ENCODE peak calls at places on chromosomes 4 and X, in four cellular contexts. Y, N, C and V are unnamed samples.

GRCh38 chr4:138802499-138802898 is 213.1 kb upstream of the NOCT start:
- DNase-seq in Y (no peak), N (no peak), C (no peak), V (no peak)

GRCh38 chr4:105145059-105145912 is 1.4 kb upstream of the TET2 start:
- DNase-seq in Y (no peak), N (no peak), C (no peak), V (no peak)

GRCh38 chrX:72540318-72540717 is 32.3 kb downstream of the HDAC8 start:
- DNase-seq in Y (no peak), N (no peak), C (peak; percentile 28), V (no peak)

GRCh38 chr4:105895609-105896460 is 564 bp downstream of the NPNT start:
- DNase-seq in Y (no peak), N (peak; percentile 27), C (peak; percentile 2), V (peak; percentile 62)

GRCh38 chr4:81816362-81816761 is 344.7 kb upstream of the RASGEF1B start:
- DNase-seq in Y (no peak), N (no peak), C (no peak), V (no peak)

GRCh38 chrX:68823413-68824151 is 5.2 kb upstream of the EFNB1 start:
- DNase-seq in Y (no peak), N (no peak), C (no peak), V (no peak)

GRCh38 chr4:77075869-77076801 is at the start of gene CCNI:
- DNase-seq in Y (peak; percentile 95), N (peak; percentile 94), C (peak; percentile 98), V (peak; percentile 97)

GRCh38 chrX:9867214-9867613 is 81.0 kb downstream of the SHROOM2 start:
- DNase-seq in Y (no peak), N (no peak), C (no peak), V (no peak)

GRCh38 chr4:8177956-8178355 is 19.3 kb upstream of the ABLIM2 start:
- DNase-seq in Y (no peak), N (no peak), C (no peak), V (no peak)

GRCh38 chr4:101169044-101170014 is 178.0 kb downstream of the PPP3CA start:
- DNase-seq in Y (peak; percentile 72), N (peak; percentile 27), C (peak; percentile 51), V (peak; percentile 48)

GRCh38 chrX:143025628-143026027 is at the start of gene SPANXN4:
- DNase-seq in Y (no peak), N (no peak), C (no peak), V (no peak)

GRCh38 chrX:119791437-119792231 is at the start of gene RPL39:
- DNase-seq in Y (peak; percentile 81), N (peak; percentile 39), C (peak; percentile 89), V (peak; percentile 77)

GRCh38 chrX:147550217-147550616 is 361.5 kb upstream of the FMR1 start:
- DNase-seq in Y (no peak), N (no peak), C (no peak), V (peak; percentile 54)

GRCh38 chrX:57573754-57574153 is 18.1 kb upstream of the ZXDB start:
- DNase-seq in Y (no peak), N (no peak), C (no peak), V (peak; percentile 4)

GRCh38 chr4:95243892-95244291 is 304.9 kb downstream of the UNC5C start:
- DNase-seq in Y (no peak), N (no peak), C (no peak), V (no peak)

GRCh38 chrX:72620550-72621145 is 48.0 kb upstream of the HDAC8 start:
- DNase-seq in Y (peak; percentile 90), N (no peak), C (peak; percentile 89), V (no peak)

GRCh38 chr4:121256346-121256745 is 92.2 kb upstream of the TNIP3 start:
- DNase-seq in Y (peak; percentile 84), N (no peak), C (peak; percentile 94), V (no peak)

GRCh38 chrX:24412637-24413363 is 52.3 kb upstream of the PDK3 start:
- DNase-seq in Y (no peak), N (no peak), C (peak; percentile 6), V (no peak)

GRCh38 chr4:16745009-16745408 is 153.4 kb downstream of the LDB2 start:
- DNase-seq in Y (peak; percentile 24), N (no peak), C (peak; percentile 85), V (peak; percentile 2)

GRCh38 chr4:187993827-187994226 is 1.7 kb upstream of the ZFP42 start:
- DNase-seq in Y (peak; percentile 11), N (no peak), C (no peak), V (peak; percentile 12)

GRCh38 chr4:164412246-164412645 is 341.7 kb upstream of the SMIM31 start:
- DNase-seq in Y (no peak), N (no peak), C (no peak), V (no peak)

GRCh38 chr4:18816228-18816891 is 794.8 kb upstream of the LCORL start:
- DNase-seq in Y (peak; percentile 4), N (no peak), C (no peak), V (no peak)

GRCh38 chr4:87806520-87806919 is 7.2 kb downstream of the IBSP start:
- DNase-seq in Y (peak; percentile 60), N (no peak), C (peak; percentile 74), V (no peak)

GRCh38 chr4:118974758-118975157 is 86.1 kb downstream of the SYNPO2 start:
- DNase-seq in Y (no peak), N (no peak), C (peak; percentile 44), V (no peak)

GRCh38 chr4:75940692-75941253 is at the start of gene NAAA:
- DNase-seq in Y (peak; percentile 25), N (no peak), C (peak; percentile 72), V (peak; percentile 79)
- TF ChIP-seq CTCF in Y (peak; percentile 32), N (no peak), C (peak; percentile 5), V (no peak)

GRCh38 chrX:51408462-51408861 is 75.8 kb downstream of the NUDT10 start:
- DNase-seq in Y (no peak), N (no peak), C (no peak), V (no peak)

GRCh38 chrX:51406688-51407519 is 74.3 kb downstream of the NUDT10 start:
- DNase-seq in Y (no peak), N (no peak), C (no peak), V (no peak)

GRCh38 chrX:51407520-51408409 is 75.1 kb downstream of the NUDT10 start:
- DNase-seq in Y (no peak), N (no peak), C (no peak), V (no peak)

GRCh38 chrX:51404445-51404844 is 71.8 kb downstream of the NUDT10 start:
- DNase-seq in Y (no peak), N (no peak), C (no peak), V (no peak)
- TF ChIP-seq CTCF in Y (no peak), N (no peak), C (no peak), V (no peak)

GRCh38 chrX:34426334-34426733 is 230.8 kb downstream of the TMEM47 start:
- DNase-seq in Y (peak; percentile 9), N (no peak), C (no peak), V (no peak)
- TF ChIP-seq CTCF in Y (peak; percentile 44), N (peak; percentile 31), C (peak; percentile 13), V (no peak)

DNA sequence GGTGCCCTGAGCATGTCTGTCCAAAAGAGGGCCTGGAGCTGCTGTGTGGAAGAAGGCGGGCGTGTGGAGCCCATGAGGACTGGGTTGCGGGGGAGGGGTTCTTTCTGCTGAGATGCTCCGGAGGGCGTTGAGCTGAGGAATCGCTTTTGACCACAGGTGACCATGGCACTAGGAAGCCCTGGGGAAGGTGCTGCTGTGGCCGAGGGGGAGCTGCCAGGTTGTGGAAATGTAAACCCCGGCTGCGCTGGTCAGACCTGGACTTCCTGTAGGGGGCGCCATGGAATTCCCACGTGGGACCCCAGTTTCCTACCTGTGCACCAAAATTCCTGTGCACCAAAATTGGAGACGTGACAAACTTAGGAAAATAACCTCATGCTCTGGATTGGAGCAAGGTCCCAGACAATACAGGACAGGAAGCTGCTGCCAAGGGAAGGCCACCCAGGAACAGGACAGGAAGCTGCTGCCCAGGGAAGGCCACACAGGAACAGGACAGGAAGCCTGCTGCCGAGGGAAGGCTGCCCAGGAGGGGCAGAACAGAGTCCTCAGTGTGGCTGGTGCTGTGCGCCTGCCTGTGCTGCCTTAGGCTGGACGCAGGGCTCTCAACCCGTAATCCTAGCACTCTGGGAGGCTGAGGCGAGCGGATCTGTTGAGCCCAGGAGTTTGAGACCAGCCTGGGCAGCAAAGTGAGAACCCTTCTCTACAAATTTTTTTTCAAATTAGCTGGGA is 28.4 kb upstream of the UVSSA start:
- DNase-seq in Y (no peak), N (no peak), C (no peak), V (no peak)
- TF ChIP-seq CTCF in Y (peak; percentile 54), N (peak; percentile 25), C (peak; percentile 11), V (no peak)

GRCh38 chrX:149491812-149492211 is 13.3 kb downstream of the IDS start:
- DNase-seq in Y (no peak), N (no peak), C (no peak), V (no peak)

GRCh38 chrX:149495573-149496071 is 9.5 kb downstream of the IDS start:
- DNase-seq in Y (peak; percentile 77), N (no peak), C (peak; percentile 88), V (no peak)

GRCh38 chrX:149497054-149497453 is 8.1 kb downstream of the IDS start:
- DNase-seq in Y (no peak), N (no peak), C (no peak), V (no peak)

GRCh38 chrX:149494844-149495565 is 10.1 kb downstream of the IDS start:
- DNase-seq in Y (no peak), N (no peak), C (peak; percentile 49), V (no peak)

GRCh38 chrX:149493567-149494562 is 11.2 kb downstream of the IDS start:
- DNase-seq in Y (no peak), N (no peak), C (no peak), V (no peak)
- TF ChIP-seq CTCF in Y (no peak), N (no peak), C (no peak), V (no peak)

GRCh38 chrX:125205084-125205917 is 114.4 kb upstream of the TEX13C start:
- DNase-seq in Y (peak; percentile 22), N (peak; percentile 48), C (peak; percentile 6), V (peak; percentile 76)
- TF ChIP-seq CTCF in Y (no peak), N (peak; percentile 58), C (no peak), V (peak; percentile 48)

GRCh38 chr4:182818926-182819730 is 98.1 kb downstream of the DCTD start:
- DNase-seq in Y (no peak), N (no peak), C (no peak), V (no peak)
- TF ChIP-seq CTCF in Y (no peak), N (no peak), C (no peak), V (no peak)